ENCODE peak calls at places on chromosomes 7 and 10, in seven cellular contexts. One of them, this sample, is unnamed.

GRCh38 chr7:72538856-72539255 is 126.7 kb upstream of the CALN1 start:
- DNase-seq in GM12878: no peak
- DNase-seq in SK-N-SH: peak
- DNase-seq in K562: no peak
- DNase-seq in HCT116: peak
- DNase-seq in H1: no peak
- DNase-seq in HepG2: peak
- DNase-seq in this sample: no peak

GRCh38 chr7:129160161-129160911 is 15.8 kb downstream of the TSPAN33 start:
- DNase-seq in GM12878: no peak
- DNase-seq in H1: no peak
- DNase-seq in HCT116: no peak
- DNase-seq in SK-N-SH: peak
- DNase-seq in HepG2: no peak
- DNase-seq in K562: peak
- DNase-seq in this sample: no peak

GRCh38 chr7:149455175-149455950 is 5.5 kb downstream of the ZNF777 start:
- DNase-seq in K562: no peak
- DNase-seq in HCT116: no peak
- DNase-seq in H1: peak
- DNase-seq in HepG2: no peak
- DNase-seq in GM12878: no peak
- DNase-seq in SK-N-SH: no peak
- DNase-seq in this sample: no peak

GRCh38 chr10:66747451-66747850 is 178.4 kb upstream of the LRRTM3 start:
- DNase-seq in H1: no peak
- DNase-seq in HCT116: peak
- DNase-seq in K562: no peak
- DNase-seq in SK-N-SH: no peak
- DNase-seq in HepG2: no peak
- DNase-seq in GM12878: no peak
- DNase-seq in this sample: peak

GRCh38 chr10:11284291-11285085 is 266.8 kb downstream of the CELF2 start:
- DNase-seq in HCT116: no peak
- DNase-seq in K562: no peak
- DNase-seq in H1: no peak
- DNase-seq in GM12878: no peak
- DNase-seq in HepG2: no peak
- DNase-seq in SK-N-SH: no peak
- DNase-seq in this sample: no peak

GRCh38 chr7:149422914-149423285 is 38.0 kb downstream of the ZNF777 start:
- DNase-seq in HepG2: no peak
- DNase-seq in SK-N-SH: no peak
- DNase-seq in GM12878: no peak
- DNase-seq in HCT116: no peak
- DNase-seq in K562: no peak
- DNase-seq in H1: peak
- DNase-seq in this sample: no peak

GRCh38 chr10:26779176-26779860 is 81.4 kb downstream of the ABI1 start:
- DNase-seq in HepG2: no peak
- DNase-seq in K562: no peak
- DNase-seq in SK-N-SH: no peak
- DNase-seq in HCT116: no peak
- DNase-seq in H1: no peak
- DNase-seq in GM12878: no peak
- DNase-seq in this sample: no peak

GRCh38 chr7:45180084-45180986 is 22.7 kb downstream of the RAMP3 start:
- DNase-seq in SK-N-SH: no peak
- DNase-seq in GM12878: no peak
- DNase-seq in H1: no peak
- DNase-seq in K562: no peak
- DNase-seq in HCT116: no peak
- DNase-seq in HepG2: no peak
- DNase-seq in this sample: no peak

GRCh38 chr10:34627331-34627730 is 187.8 kb downstream of the PARD3 start:
- DNase-seq in K562: no peak
- DNase-seq in SK-N-SH: no peak
- DNase-seq in GM12878: no peak
- DNase-seq in HepG2: no peak
- DNase-seq in H1: no peak
- DNase-seq in HCT116: no peak
- DNase-seq in this sample: no peak

GRCh38 chr7:148856035-148856881 is 27.8 kb downstream of the EZH2 start:
- DNase-seq in H1: no peak
- DNase-seq in HCT116: peak
- DNase-seq in K562: peak
- DNase-seq in HepG2: peak
- DNase-seq in SK-N-SH: peak
- DNase-seq in GM12878: no peak
- DNase-seq in this sample: peak

GRCh38 chr7:77727936-77728701 is 31.9 kb downstream of the RSBN1L start:
- DNase-seq in HCT116: no peak
- DNase-seq in GM12878: no peak
- DNase-seq in K562: peak
- DNase-seq in H1: no peak
- DNase-seq in SK-N-SH: peak
- DNase-seq in HepG2: peak
- DNase-seq in this sample: no peak

GRCh38 chr10:125152646-125153368 is 7.6 kb downstream of the CTBP2 start:
- DNase-seq in GM12878: no peak
- DNase-seq in K562: no peak
- DNase-seq in H1: no peak
- DNase-seq in HepG2: no peak
- DNase-seq in SK-N-SH: no peak
- DNase-seq in HCT116: no peak
- DNase-seq in this sample: no peak

GRCh38 chr10:22792161-22792560 is 77.8 kb upstream of the PIP4K2A start:
- DNase-seq in HCT116: no peak
- DNase-seq in H1: no peak
- DNase-seq in HepG2: no peak
- DNase-seq in SK-N-SH: no peak
- DNase-seq in GM12878: no peak
- DNase-seq in K562: no peak
- DNase-seq in this sample: no peak

GRCh38 chr7:155198901-155199845 is 98.5 kb upstream of the INSIG1 start:
- DNase-seq in HCT116: no peak
- DNase-seq in K562: no peak
- DNase-seq in GM12878: no peak
- DNase-seq in SK-N-SH: no peak
- DNase-seq in H1: no peak
- DNase-seq in HepG2: no peak
- DNase-seq in this sample: no peak

GRCh38 chr7:124459101-124460052 is 306.2 kb downstream of the GPR37 start:
- DNase-seq in GM12878: no peak
- DNase-seq in H1: no peak
- DNase-seq in SK-N-SH: no peak
- DNase-seq in HepG2: peak
- DNase-seq in K562: no peak
- DNase-seq in HCT116: no peak
- DNase-seq in this sample: no peak

GRCh38 chr7:6262206-6262605 is 10.2 kb downstream of the CYTH3 start:
- DNase-seq in HepG2: no peak
- DNase-seq in HCT116: no peak
- DNase-seq in GM12878: no peak
- DNase-seq in K562: no peak
- DNase-seq in H1: no peak
- DNase-seq in SK-N-SH: no peak
- DNase-seq in this sample: no peak

GRCh38 chr10:126593968-126594701 is 76.4 kb downstream of the C10orf90 start:
- DNase-seq in K562: no peak
- DNase-seq in HepG2: no peak
- DNase-seq in H1: no peak
- DNase-seq in HCT116: no peak
- DNase-seq in SK-N-SH: no peak
- DNase-seq in GM12878: no peak
- DNase-seq in this sample: no peak

GRCh38 chr7:158277219-158278141 is 310.1 kb downstream of the PTPRN2 start:
- DNase-seq in K562: no peak
- DNase-seq in SK-N-SH: no peak
- DNase-seq in HepG2: no peak
- DNase-seq in H1: no peak
- DNase-seq in GM12878: no peak
- DNase-seq in HCT116: no peak
- DNase-seq in this sample: no peak

GRCh38 chr7:75928600-75928939 is 13.6 kb downstream of the POR start:
- DNase-seq in H1: no peak
- DNase-seq in SK-N-SH: no peak
- DNase-seq in GM12878: peak
- DNase-seq in K562: no peak
- DNase-seq in HCT116: no peak
- DNase-seq in HepG2: no peak
- DNase-seq in this sample: no peak

GRCh38 chr7:131008840-131009651 is 275.0 kb upstream of the KLF14 start:
- DNase-seq in HepG2: no peak
- DNase-seq in GM12878: no peak
- DNase-seq in SK-N-SH: no peak
- DNase-seq in K562: no peak
- DNase-seq in H1: no peak
- DNase-seq in HCT116: no peak
- DNase-seq in this sample: no peak

GRCh38 chr7:131004371-131004770 is 270.4 kb upstream of the KLF14 start:
- DNase-seq in H1: no peak
- DNase-seq in K562: no peak
- DNase-seq in HCT116: no peak
- DNase-seq in SK-N-SH: no peak
- DNase-seq in GM12878: no peak
- DNase-seq in HepG2: no peak
- DNase-seq in this sample: no peak

GRCh38 chr7:131010714-131011436 is 276.9 kb upstream of the KLF14 start:
- DNase-seq in HepG2: no peak
- DNase-seq in HCT116: no peak
- DNase-seq in SK-N-SH: no peak
- DNase-seq in K562: no peak
- DNase-seq in GM12878: no peak
- DNase-seq in H1: no peak
- DNase-seq in this sample: no peak

GRCh38 chr7:131010029-131010705 is 276.2 kb upstream of the KLF14 start:
- DNase-seq in HCT116: no peak
- DNase-seq in GM12878: no peak
- DNase-seq in K562: no peak
- DNase-seq in SK-N-SH: no peak
- DNase-seq in HepG2: no peak
- DNase-seq in H1: no peak
- DNase-seq in this sample: no peak

GRCh38 chr7:131007439-131008330 is 273.7 kb upstream of the KLF14 start:
- DNase-seq in HepG2: peak
- DNase-seq in GM12878: peak
- DNase-seq in H1: peak
- DNase-seq in HCT116: peak
- DNase-seq in SK-N-SH: peak
- DNase-seq in K562: peak
- DNase-seq in this sample: peak
- TF ChIP-seq JUND in HepG2: no peak
- TF ChIP-seq JUND in GM12878: no peak
- TF ChIP-seq JUND in H1: no peak
- TF ChIP-seq JUND in HCT116: no peak
- TF ChIP-seq JUND in SK-N-SH: no peak
- TF ChIP-seq JUND in K562: no peak
- TF ChIP-seq JUND in this sample: no peak

GRCh38 chr10:70648427-70648826 is 23.9 kb upstream of the ADAMTS14 start:
- DNase-seq in HCT116: peak
- DNase-seq in H1: no peak
- DNase-seq in K562: no peak
- DNase-seq in GM12878: no peak
- DNase-seq in SK-N-SH: no peak
- DNase-seq in HepG2: peak
- DNase-seq in this sample: peak
- TF ChIP-seq JUND in HCT116: no peak
- TF ChIP-seq JUND in H1: no peak
- TF ChIP-seq JUND in K562: no peak
- TF ChIP-seq JUND in GM12878: no peak
- TF ChIP-seq JUND in SK-N-SH: no peak
- TF ChIP-seq JUND in HepG2: no peak
- TF ChIP-seq JUND in this sample: no peak

DNA sequence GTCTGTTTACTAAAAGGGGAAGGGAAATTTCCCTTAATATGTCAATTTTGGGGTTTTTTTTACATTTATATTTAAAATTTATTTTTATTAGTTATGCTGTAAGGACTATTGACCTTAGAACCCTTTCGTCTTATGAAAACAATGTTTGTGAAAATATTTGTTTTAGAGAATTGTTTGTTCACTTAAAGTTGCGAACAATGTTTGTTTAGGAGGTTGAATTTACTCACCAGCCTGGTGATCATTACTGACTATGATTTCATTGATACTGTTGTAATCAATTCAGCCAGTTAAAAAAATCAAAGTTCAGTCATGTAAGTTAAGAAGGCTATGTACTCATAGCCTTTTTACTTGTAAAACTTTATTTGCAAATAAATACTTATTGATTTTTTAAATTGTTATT is 27.4 kb upstream of the TSPAN13 start:
- DNase-seq in K562: no peak
- DNase-seq in GM12878: no peak
- DNase-seq in H1: no peak
- DNase-seq in HCT116: no peak
- DNase-seq in SK-N-SH: no peak
- DNase-seq in HepG2: peak
- DNase-seq in this sample: no peak
- TF ChIP-seq JUND in K562: no peak
- TF ChIP-seq JUND in GM12878: no peak
- TF ChIP-seq JUND in H1: no peak
- TF ChIP-seq JUND in HCT116: no peak
- TF ChIP-seq JUND in SK-N-SH: no peak
- TF ChIP-seq JUND in HepG2: no peak
- TF ChIP-seq JUND in this sample: no peak

GRCh38 chr7:23696916-23697441 is 13.0 kb upstream of the STK31 start:
- DNase-seq in HCT116: peak
- DNase-seq in HepG2: peak
- DNase-seq in H1: peak
- DNase-seq in SK-N-SH: peak
- DNase-seq in K562: peak
- DNase-seq in GM12878: no peak
- DNase-seq in this sample: peak
- TF ChIP-seq JUND in HCT116: no peak
- TF ChIP-seq JUND in HepG2: no peak
- TF ChIP-seq JUND in H1: no peak
- TF ChIP-seq JUND in SK-N-SH: no peak
- TF ChIP-seq JUND in K562: peak
- TF ChIP-seq JUND in GM12878: no peak
- TF ChIP-seq JUND in this sample: no peak

DNA sequence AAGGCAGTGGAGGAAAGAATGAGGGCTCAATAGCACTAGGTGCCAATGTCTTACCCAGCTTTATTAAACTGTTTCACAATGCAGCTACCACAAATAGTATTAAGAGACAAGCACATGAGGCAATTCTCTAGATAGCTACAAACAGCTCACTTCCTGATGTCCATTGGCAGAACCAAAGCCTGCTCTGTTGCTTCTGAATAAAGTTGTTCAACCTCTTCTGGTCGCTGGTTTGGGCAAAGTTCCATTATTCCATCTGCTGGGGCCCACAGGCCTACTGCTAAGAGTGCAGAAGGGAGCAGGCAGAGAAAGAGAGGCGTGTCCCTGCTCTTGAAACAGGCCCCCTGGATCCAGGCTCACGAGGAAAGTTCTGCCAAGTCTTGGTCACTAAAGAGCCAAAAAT is 173.9 kb downstream of the ZNF438 start:
- DNase-seq in HCT116: no peak
- DNase-seq in GM12878: no peak
- DNase-seq in H1: no peak
- DNase-seq in SK-N-SH: no peak
- DNase-seq in HepG2: no peak
- DNase-seq in K562: no peak
- DNase-seq in this sample: no peak
- TF ChIP-seq JUND in HCT116: no peak
- TF ChIP-seq JUND in GM12878: no peak
- TF ChIP-seq JUND in H1: no peak
- TF ChIP-seq JUND in SK-N-SH: no peak
- TF ChIP-seq JUND in HepG2: no peak
- TF ChIP-seq JUND in K562: no peak
- TF ChIP-seq JUND in this sample: no peak

GRCh38 chr7:140010194-140010895 is 52.4 kb downstream of the PARP12 start:
- DNase-seq in HCT116: no peak
- DNase-seq in H1: no peak
- DNase-seq in GM12878: no peak
- DNase-seq in HepG2: no peak
- DNase-seq in SK-N-SH: peak
- DNase-seq in K562: no peak
- DNase-seq in this sample: no peak
- TF ChIP-seq JUND in HCT116: no peak
- TF ChIP-seq JUND in H1: no peak
- TF ChIP-seq JUND in GM12878: no peak
- TF ChIP-seq JUND in HepG2: no peak
- TF ChIP-seq JUND in SK-N-SH: no peak
- TF ChIP-seq JUND in K562: no peak
- TF ChIP-seq JUND in this sample: no peak

This sample was measured in T47D.